ENCODE peak calls at places on chromosomes 7 and 10, in four cellular contexts. K is neuronal stem cell, E is H9, F is IMR-90. M is an unnamed sample.

GRCh38 chr7:151875862-151876111 is 1.1 kb downstream of the PRKAG2 start:
- DNase-seq in K (peak), E (no peak), F (no peak), M (no peak)

GRCh38 chr10:64329510-64329909 is 808.3 kb downstream of the REEP3 start:
- DNase-seq in K (no peak), E (no peak), F (no peak), M (no peak)

GRCh38 chr7:116598278-116598677 is 73.4 kb downstream of the CAV1 start:
- DNase-seq in K (no peak), E (no peak), F (no peak), M (peak)

GRCh38 chr10:98254234-98254858 is 13.6 kb downstream of the LOXL4 start:
- DNase-seq in K (no peak), E (no peak), F (no peak), M (no peak)

GRCh38 chr7:6276911-6277408 is 4.5 kb upstream of the CYTH3 start:
- DNase-seq in K (no peak), E (no peak), F (no peak), M (no peak)

GRCh38 chr7:14332155-14332554 is 342.7 kb upstream of the ETV1 start:
- DNase-seq in K (no peak), E (no peak), F (peak), M (peak)

GRCh38 chr7:144656960-144657359 is 178.9 kb downstream of the TPK1 start:
- DNase-seq in K (peak), E (peak), F (no peak), M (peak)

GRCh38 chr10:373516-374309 is 238.5 kb downstream of the ZMYND11 start:
- DNase-seq in K (peak), E (no peak), F (peak), M (peak)

GRCh38 chr7:79217468-79217867 is 236.0 kb downstream of the MAGI2 start:
- DNase-seq in K (no peak), E (no peak), F (peak), M (no peak)

GRCh38 chr7:66627151-66627681 is 1.5 kb upstream of the KCTD7 start:
- DNase-seq in K (no peak), E (no peak), F (peak), M (no peak)

GRCh38 chr10:18104223-18104872 is 35.9 kb upstream of the CACNB2 start:
- DNase-seq in K (peak), E (peak), F (peak), M (peak)

GRCh38 chr10:35005868-35006267 is 84.3 kb downstream of the CUL2 start:
- DNase-seq in K (no peak), E (no peak), F (peak), M (peak)

GRCh38 chr7:31408120-31408729 is 67.7 kb upstream of the NEUROD6 start:
- DNase-seq in K (no peak), E (no peak), F (peak), M (no peak)

GRCh38 chr7:55019691-55020480 is 1.1 kb downstream of the EGFR start:
- DNase-seq in K (peak), E (peak), F (no peak), M (peak)

GRCh38 chr7:55020481-55020871 is 1.7 kb downstream of the EGFR start:
- DNase-seq in K (no peak), E (no peak), F (peak), M (no peak)

GRCh38 chr7:55017841-55018240 is 976 bp upstream of the EGFR start:
- DNase-seq in K (no peak), E (no peak), F (no peak), M (no peak)

GRCh38 chr7:55018361-55019328 is at the start of gene EGFR:
- DNase-seq in K (peak), E (peak), F (peak), M (peak)

DNA sequence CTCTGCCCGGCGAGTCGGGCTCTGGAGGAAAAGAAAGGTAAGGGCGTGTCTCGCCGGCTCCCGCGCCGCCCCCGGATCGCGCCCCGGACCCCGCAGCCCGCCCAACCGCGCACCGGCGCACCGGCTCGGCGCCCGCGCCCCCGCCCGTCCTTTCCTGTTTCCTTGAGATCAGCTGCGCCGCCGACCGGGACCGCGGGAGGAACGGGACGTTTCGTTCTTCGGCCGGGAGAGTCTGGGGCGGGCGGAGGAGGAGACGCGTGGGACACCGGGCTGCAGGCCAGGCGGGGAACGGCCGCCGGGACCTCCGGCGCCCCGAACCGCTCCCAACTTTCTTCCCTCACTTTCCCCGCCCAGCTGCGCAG is 493 bp downstream of the EGFR start:
- DNase-seq in K (peak), E (no peak), F (no peak), M (peak)
- H3K23ac ChIP-seq in K (no peak), E (no peak), F (no peak), M (no peak)

GRCh38 chr7:17943006-17943405 is 2.7 kb upstream of the SNX13 start:
- DNase-seq in K (no peak), E (no peak), F (no peak), M (no peak)

GRCh38 chr7:17947606-17948005 is 7.3 kb upstream of the SNX13 start:
- DNase-seq in K (no peak), E (no peak), F (no peak), M (no peak)

GRCh38 chr7:17944720-17945119 is 4.4 kb upstream of the SNX13 start:
- DNase-seq in K (no peak), E (no peak), F (no peak), M (no peak)

GRCh38 chr7:17948503-17949238 is 8.4 kb upstream of the SNX13 start:
- DNase-seq in K (no peak), E (no peak), F (peak), M (no peak)

DNA sequence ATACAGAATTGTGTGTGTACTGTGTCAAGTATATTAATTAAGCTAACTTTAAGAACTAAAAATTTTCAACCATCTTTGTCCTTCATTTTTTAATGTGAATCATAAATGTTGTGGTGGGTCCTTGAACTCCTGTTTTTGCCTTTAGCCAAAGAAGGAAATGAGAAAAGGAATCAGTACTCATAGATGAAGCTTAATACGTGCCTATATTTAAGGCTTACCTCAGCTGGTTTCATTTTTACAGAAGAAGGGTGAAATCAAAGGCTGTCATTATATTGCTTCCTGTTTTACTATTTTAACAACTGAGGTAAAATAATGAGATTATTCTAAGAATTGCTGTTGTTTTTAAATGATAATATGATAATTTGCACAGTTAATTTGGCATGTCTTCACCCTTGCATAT is 6.3 kb upstream of the SNX13 start:
- DNase-seq in K (no peak), E (no peak), F (no peak), M (no peak)
- H3K27ac ChIP-seq in K (no peak), E (no peak), F (no peak), M (no peak)

GRCh38 chr7:107224858-107225257 is 56.1 kb downstream of the HBP1 start:
- DNase-seq in K (no peak), E (no peak), F (no peak), M (no peak)
- H3K23ac ChIP-seq in K (no peak), E (no peak), F (no peak), M (no peak)

GRCh38 chr7:17311952-17312351 is 13.5 kb downstream of the AHR start:
- DNase-seq in K (no peak), E (peak), F (no peak), M (peak)

GRCh38 chr7:17312641-17313040 is 14.2 kb downstream of the AHR start:
- DNase-seq in K (no peak), E (no peak), F (no peak), M (no peak)

GRCh38 chr7:17315974-17316373 is 17.5 kb downstream of the AHR start:
- DNase-seq in K (no peak), E (no peak), F (no peak), M (no peak)

GRCh38 chr7:17318146-17318545 is 19.7 kb downstream of the AHR start:
- DNase-seq in K (no peak), E (no peak), F (peak), M (no peak)

GRCh38 chr7:17313175-17313574 is 14.7 kb downstream of the AHR start:
- DNase-seq in K (no peak), E (no peak), F (no peak), M (no peak)
- H3K27ac ChIP-seq in K (no peak), E (no peak), F (no peak), M (no peak)

GRCh38 chr10:131905279-131905595 is 4.4 kb downstream of the PPP2R2D start:
- DNase-seq in K (no peak), E (no peak), F (no peak), M (no peak)
- H3K23ac ChIP-seq in K (no peak), E (no peak), F (no peak), M (no peak)

GRCh38 chr10:80122746-80123145 is 9.8 kb upstream of the PLAC9 start:
- DNase-seq in K (no peak), E (no peak), F (no peak), M (no peak)
- H3K27ac ChIP-seq in K (no peak), E (no peak), F (no peak), M (no peak)

GRCh38 chr7:50267525-50268041 is 36.9 kb upstream of the IKZF1 start:
- DNase-seq in K (no peak), E (no peak), F (no peak), M (no peak)

GRCh38 chr7:50268223-50268622 is 36.3 kb upstream of the IKZF1 start:
- DNase-seq in K (no peak), E (no peak), F (no peak), M (no peak)

GRCh38 chr7:50264908-50265307 is 39.6 kb upstream of the IKZF1 start:
- DNase-seq in K (no peak), E (no peak), F (no peak), M (peak)

GRCh38 chr7:50266893-50267386 is 37.6 kb upstream of the IKZF1 start:
- DNase-seq in K (no peak), E (no peak), F (no peak), M (no peak)

GRCh38 chr7:50265968-50266694 is 38.4 kb upstream of the IKZF1 start:
- DNase-seq in K (no peak), E (no peak), F (no peak), M (no peak)
- H3K23ac ChIP-seq in K (no peak), E (no peak), F (no peak), M (no peak)

GRCh38 chr10:114551310-114551972 is 106.6 kb downstream of the ABLIM1 start:
- DNase-seq in K (no peak), E (no peak), F (peak), M (peak)
- H3K27ac ChIP-seq in K (no peak), E (no peak), F (no peak), M (no peak)

GRCh38 chr7:142629588-142630260 is 119.5 kb upstream of the PRSS1 start:
- DNase-seq in K (no peak), E (no peak), F (peak), M (peak)
- H3K23ac ChIP-seq in K (no peak), E (no peak), F (no peak), M (no peak)

DNA sequence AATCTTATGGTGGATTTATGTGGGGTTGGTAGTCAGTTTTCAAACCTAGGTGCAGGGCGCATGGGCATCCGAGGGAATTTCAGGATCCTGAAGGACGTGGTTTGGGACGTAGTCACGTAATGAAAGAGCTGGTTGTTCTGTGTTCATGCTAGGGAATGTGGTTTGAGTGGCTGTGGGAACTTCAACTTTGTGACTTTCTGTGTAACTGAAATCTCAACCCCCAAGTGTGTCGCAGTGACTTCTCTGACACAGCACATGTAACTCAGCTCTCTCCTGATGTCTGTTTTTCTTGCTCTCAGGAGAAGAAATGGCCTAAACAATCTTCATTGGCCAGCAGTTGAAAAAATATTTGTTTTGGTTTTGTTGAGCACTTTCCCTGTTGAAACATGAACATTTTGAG is 199.0 kb downstream of the PTEN start:
- DNase-seq in K (no peak), E (no peak), F (peak), M (no peak)
- H3K27ac ChIP-seq in K (no peak), E (no peak), F (peak), M (no peak)